ENCODE peak calls at places on chromosome 13, in four cellular contexts. F is NCI-H2081; D is CD8-positive, alpha-beta memory T cell; H is germinal center. P is an unnamed sample.

GRCh38 chr13:81080911-81081454 is 740.1 kb upstream of the SPRY2 start:
- DNase-seq in F (no peak), D (no peak), H (no peak), P (no peak)

GRCh38 chr13:93080587-93080986 is 146.0 kb upstream of the GPC6 start:
- DNase-seq in F (peak; percentile 8), D (no peak), H (no peak), P (no peak)

GRCh38 chr13:106567421-106568224 is at the start of gene ARGLU1:
- DNase-seq in F (peak; percentile 92), D (peak; percentile 95), H (peak; percentile 93), P (peak; percentile 90)

GRCh38 chr13:27203854-27204253 is 32.2 kb upstream of the USP12 start:
- DNase-seq in F (no peak), D (no peak), H (no peak), P (peak; percentile 29)

GRCh38 chr13:113835461-113836274 is 28.2 kb downstream of the GAS6 start:
- DNase-seq in F (no peak), D (no peak), H (no peak), P (peak; percentile 79)

GRCh38 chr13:42478531-42479156 is 95.3 kb upstream of the TNFSF11 start:
- DNase-seq in F (peak; percentile 5), D (no peak), H (no peak), P (peak; percentile 14)

GRCh38 chr13:109436055-109436622 is 350.2 kb downstream of the IRS2 start:
- DNase-seq in F (no peak), D (no peak), H (no peak), P (no peak)

GRCh38 chr13:75876371-75877050 is 240.4 kb downstream of the LMO7 start:
- DNase-seq in F (peak; percentile 28), D (peak; percentile 43), H (peak; percentile 57), P (peak; percentile 58)

GRCh38 chr13:87779451-87779850 is 108.3 kb downstream of the SLITRK5 start:
- DNase-seq in F (no peak), D (no peak), H (no peak), P (peak; percentile 68)

GRCh38 chr13:73914119-73914518 is 220.1 kb downstream of the KLF12 start:
- DNase-seq in F (no peak), D (no peak), H (peak; percentile 53), P (peak; percentile 17)

GRCh38 chr13:93614776-93615175 is 388.2 kb downstream of the GPC6 start:
- DNase-seq in F (no peak), D (no peak), H (no peak), P (no peak)

GRCh38 chr13:103325675-103326074 is 259.5 kb upstream of the SLC10A2 start:
- DNase-seq in F (no peak), D (no peak), H (no peak), P (no peak)

GRCh38 chr13:113793718-113794085 is 34.7 kb downstream of the TMEM255B start:
- DNase-seq in F (no peak), D (no peak), H (no peak), P (no peak)

GRCh38 chr13:110195547-110196485 is 111.1 kb downstream of the COL4A1 start:
- DNase-seq in F (no peak), D (no peak), H (no peak), P (no peak)

GRCh38 chr13:44833626-44834025 is 155.6 kb downstream of the NUFIP1 start:
- DNase-seq in F (no peak), D (no peak), H (no peak), P (no peak)

GRCh38 chr13:99968521-99969367 is 2.8 kb downstream of the ZIC5 start:
- DNase-seq in F (no peak), D (no peak), H (no peak), P (no peak)

P was measured in fibroblast of gingiva.